ENCODE peak calls at places on chromosomes 7 and 10, in nine cellular contexts. Z is GM13977, D is heart left ventricle, K is Peyer's patch, O is K562, E is B cell, G is upper lobe of right lung, C is GM06990, S is GM12864. T is an unnamed sample.

GRCh38 chr10:10462116-10462515 is 555.6 kb upstream of the CELF2 start:
- DNase-seq in Z (no peak), D (no peak), K (no peak), O (no peak), E (no peak), G (no peak), C (no peak), S (no peak), T (no peak)

GRCh38 chr10:3424102-3424803 is 251.7 kb upstream of the PITRM1 start:
- DNase-seq in Z (no peak), D (peak; percentile 71), K (no peak), O (peak; percentile 9), E (no peak), G (no peak), C (no peak), S (no peak), T (no peak)

GRCh38 chr7:40047661-40048060 is 86.8 kb downstream of the MPLKIP start:
- DNase-seq in Z (no peak), D (no peak), K (no peak), O (no peak), E (no peak), G (no peak), C (no peak), S (no peak), T (no peak)

GRCh38 chr10:56231436-56231835 is 129.6 kb downstream of the ZWINT start:
- DNase-seq in Z (no peak), D (no peak), K (no peak), O (no peak), E (no peak), G (no peak), C (no peak), S (no peak), T (no peak)

GRCh38 chr7:29620531-29620930 is 56.9 kb downstream of the PRR15 start:
- DNase-seq in Z (no peak), D (no peak), K (no peak), O (no peak), E (no peak), G (no peak), C (no peak), S (no peak), T (no peak)

GRCh38 chr10:103772096-103772845 is 83.1 kb downstream of the SH3PXD2A start:
- DNase-seq in Z (peak; percentile 68), D (peak; percentile 86), K (peak; percentile 89), O (peak; percentile 83), E (peak; percentile 61), G (peak; percentile 81), C (peak; percentile 57), S (no peak), T (peak; percentile 58)

GRCh38 chr10:78964952-78965633 is 103.7 kb upstream of the ZMIZ1 start:
- DNase-seq in Z (no peak), D (no peak), K (no peak), O (peak; percentile 56), E (no peak), G (peak; percentile 72), C (no peak), S (no peak), T (no peak)

GRCh38 chr10:85786401-85786899 is 580.1 kb downstream of the GRID1 start:
- DNase-seq in Z (no peak), D (no peak), K (no peak), O (peak; percentile 34), E (no peak), G (no peak), C (no peak), S (no peak), T (no peak)

GRCh38 chr7:6254891-6255290 is 17.5 kb downstream of the CYTH3 start:
- DNase-seq in Z (no peak), D (no peak), K (no peak), O (no peak), E (no peak), G (no peak), C (no peak), S (no peak), T (no peak)

GRCh38 chr7:147282204-147282603 is 1165.6 kb downstream of the CNTNAP2 start:
- DNase-seq in Z (no peak), D (no peak), K (no peak), O (no peak), E (no peak), G (no peak), C (no peak), S (no peak), T (no peak)

GRCh38 chr10:13219685-13220670 is 14.2 kb downstream of the UCMA start:
- DNase-seq in Z (no peak), D (no peak), K (peak; percentile 46), O (peak; percentile 76), E (peak; percentile 6), G (peak; percentile 46), C (no peak), S (no peak), T (peak; percentile 54)

GRCh38 chr7:26201261-26202018 is at the start of gene CBX3:
- DNase-seq in Z (peak; percentile 91), D (peak; percentile 91), K (peak; percentile 97), O (peak; percentile 97), E (peak; percentile 94), G (peak; percentile 94), C (peak; percentile 96), S (peak; percentile 76), T (peak; percentile 94)

GRCh38 chr7:29019896-29020295 is 61.8 kb upstream of the TRIL start:
- DNase-seq in Z (no peak), D (no peak), K (no peak), O (no peak), E (no peak), G (no peak), C (no peak), S (no peak), T (no peak)

GRCh38 chr10:72503241-72503640 is 122.6 kb downstream of the MICU1 start:
- DNase-seq in Z (no peak), D (no peak), K (no peak), O (peak; percentile 63), E (no peak), G (no peak), C (no peak), S (no peak), T (no peak)

DNA sequence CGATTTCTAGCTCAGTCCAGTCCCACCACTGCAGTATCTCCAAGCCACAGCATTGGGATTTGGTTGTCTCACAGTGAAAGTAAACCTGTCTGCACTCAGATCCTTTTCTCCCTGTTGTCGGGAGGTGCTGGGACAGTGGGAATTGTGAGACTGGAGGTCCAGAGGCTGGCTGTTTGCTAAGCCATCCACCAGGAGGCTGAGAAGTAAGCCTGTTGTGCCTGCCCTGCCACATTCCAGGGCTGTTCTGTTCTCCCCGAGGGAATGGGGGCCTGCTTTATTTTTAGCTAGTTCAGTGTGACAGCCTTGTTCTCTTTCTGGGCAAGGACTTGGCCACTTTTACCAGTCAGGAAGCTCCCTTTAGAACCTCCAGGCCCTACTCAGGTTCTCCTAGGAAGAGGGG is 54.9 kb downstream of the HK1 start:
- DNase-seq in Z (no peak), D (no peak), K (no peak), O (no peak), E (no peak), G (peak; percentile 78), C (no peak), S (no peak), T (no peak)
- TF ChIP-seq CTCF in Z (no peak), D (no peak), K (no peak), O (no peak), E (no peak), G (peak; percentile 39), C (no peak), S (no peak), T (no peak)

DNA sequence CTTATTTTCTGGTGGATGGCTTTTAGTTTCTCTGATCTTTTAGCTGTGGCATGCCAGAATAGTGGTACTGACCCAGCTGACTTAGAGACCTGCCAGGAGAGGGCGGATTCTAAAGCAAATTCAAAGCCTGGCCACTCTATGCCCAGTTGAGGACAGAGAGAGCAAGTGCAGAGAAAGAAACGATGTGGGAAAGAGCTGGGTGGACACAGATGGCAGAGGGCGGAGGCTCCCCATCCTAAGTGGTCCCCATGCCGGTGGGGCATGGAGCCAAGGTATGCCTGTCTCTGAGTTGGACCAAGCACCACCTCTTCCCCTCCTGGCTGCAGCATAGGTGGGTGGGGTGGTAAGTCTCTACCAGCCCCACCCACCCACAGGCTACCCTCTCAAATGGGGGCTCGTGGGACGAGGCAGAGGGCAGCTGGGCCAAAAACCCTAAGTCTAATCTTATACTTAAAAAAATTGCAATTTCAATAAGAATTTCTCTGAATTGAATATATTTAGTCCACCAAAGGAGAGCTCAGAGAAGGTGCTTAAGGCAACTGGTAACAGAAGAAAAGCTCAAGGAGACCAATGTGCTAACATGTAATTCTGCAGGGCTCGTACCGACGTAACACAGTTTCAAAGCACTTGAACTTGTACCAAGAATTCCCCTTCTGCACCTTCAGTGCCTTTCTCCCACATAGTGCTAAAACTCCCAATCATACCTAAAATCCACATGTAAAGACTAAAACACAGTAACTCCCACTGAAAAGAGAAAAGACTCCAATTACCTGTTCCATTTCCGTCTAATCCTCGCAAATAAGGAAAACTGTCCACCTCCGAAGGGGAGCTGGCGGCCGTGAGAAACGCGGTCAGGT is 85.7 kb upstream of the NMT2 start:
- DNase-seq in Z (peak; percentile 51), D (no peak), K (no peak), O (no peak), E (no peak), G (no peak), C (no peak), S (no peak), T (peak; percentile 40)
- TF ChIP-seq CTCF in Z (no peak), D (no peak), K (no peak), O (no peak), E (no peak), G (no peak), C (no peak), S (no peak), T (no peak)

GRCh38 chr7:142939226-142939910 is at the start of gene LLCFC1:
- DNase-seq in Z (peak; percentile 51), D (no peak), K (no peak), O (peak; percentile 60), E (no peak), G (no peak), C (no peak), S (no peak), T (peak; percentile 25)
- TF ChIP-seq CTCF in Z (peak; percentile 35), D (no peak), K (peak; percentile 35), O (peak; percentile 87), E (no peak), G (no peak), C (peak; percentile 58), S (peak; percentile 41), T (no peak)

GRCh38 chr10:66748217-66748616 is 177.6 kb upstream of the LRRTM3 start:
- DNase-seq in Z (no peak), D (no peak), K (no peak), O (no peak), E (no peak), G (no peak), C (no peak), S (no peak), T (no peak)
- TF ChIP-seq CTCF in Z (no peak), D (no peak), K (peak; percentile 13), O (no peak), E (no peak), G (no peak), C (no peak), S (no peak), T (no peak)

GRCh38 chr7:107982918-107983389 is 20.0 kb downstream of the LAMB1 start:
- DNase-seq in Z (no peak), D (no peak), K (no peak), O (no peak), E (no peak), G (no peak), C (no peak), S (no peak), T (no peak)
- TF ChIP-seq CTCF in Z (no peak), D (no peak), K (peak; percentile 16), O (peak; percentile 25), E (no peak), G (peak; percentile 34), C (no peak), S (peak; percentile 37), T (no peak)

GRCh38 chr7:142300689-142301088 is 42.8 kb upstream of the PRSS58 start:
- DNase-seq in Z (no peak), D (no peak), K (no peak), O (peak; percentile 38), E (no peak), G (no peak), C (no peak), S (no peak), T (peak; percentile 21)
- TF ChIP-seq CTCF in Z (peak; percentile 43), D (peak; percentile 10), K (no peak), O (peak; percentile 74), E (no peak), G (no peak), C (peak; percentile 48), S (peak; percentile 64), T (peak; percentile 6)

T was measured in GM20000.